ENCODE peak calls at places on chromosomes 1 and 21, in four cellular contexts. One of them, this sample, is unnamed.

GRCh38 chr1:1168451-1169411 is 4.9 kb upstream of the TTLL10 start:
- DNase-seq in fibroblast of mammary gland: no peak
- DNase-seq in A549: no peak
- DNase-seq in breast epithelium: no peak
- DNase-seq in this sample: no peak

GRCh38 chr21:15874610-15875009 is 144.8 kb downstream of the USP25 start:
- DNase-seq in fibroblast of mammary gland: no peak
- DNase-seq in A549: no peak
- DNase-seq in breast epithelium: no peak
- DNase-seq in this sample: no peak

GRCh38 chr1:188889166-188889565 is 1588.5 kb downstream of the BRINP3 start:
- DNase-seq in fibroblast of mammary gland: no peak
- DNase-seq in A549: no peak
- DNase-seq in breast epithelium: no peak
- DNase-seq in this sample: no peak

GRCh38 chr21:39046236-39046911 is 136.9 kb downstream of the PSMG1 start:
- DNase-seq in fibroblast of mammary gland: no peak
- DNase-seq in A549: no peak
- DNase-seq in breast epithelium: no peak
- DNase-seq in this sample: no peak

GRCh38 chr1:65224681-65225091 is 76.7 kb downstream of the AK4 start:
- DNase-seq in fibroblast of mammary gland: no peak
- DNase-seq in A549: no peak
- DNase-seq in breast epithelium: no peak
- DNase-seq in this sample: no peak

GRCh38 chr1:220879090-220879508 is at the start of gene HLX:
- DNase-seq in fibroblast of mammary gland: peak
- DNase-seq in A549: peak
- DNase-seq in breast epithelium: no peak
- DNase-seq in this sample: peak

GRCh38 chr1:174954686-174955669 is 44.8 kb upstream of the CACYBP start:
- DNase-seq in fibroblast of mammary gland: no peak
- DNase-seq in A549: no peak
- DNase-seq in breast epithelium: no peak
- DNase-seq in this sample: no peak

GRCh38 chr1:214002060-214002459 is 14.3 kb downstream of the PROX1 start:
- DNase-seq in fibroblast of mammary gland: no peak
- DNase-seq in A549: no peak
- DNase-seq in breast epithelium: no peak
- DNase-seq in this sample: no peak

GRCh38 chr1:161119017-161119378 is 1.1 kb downstream of the NIT1 start:
- DNase-seq in fibroblast of mammary gland: peak
- DNase-seq in A549: no peak
- DNase-seq in breast epithelium: no peak
- DNase-seq in this sample: no peak
- TF ChIP-seq CTCF in fibroblast of mammary gland: no peak
- TF ChIP-seq CTCF in A549: no peak
- TF ChIP-seq CTCF in breast epithelium: no peak
- TF ChIP-seq CTCF in this sample: no peak

DNA sequence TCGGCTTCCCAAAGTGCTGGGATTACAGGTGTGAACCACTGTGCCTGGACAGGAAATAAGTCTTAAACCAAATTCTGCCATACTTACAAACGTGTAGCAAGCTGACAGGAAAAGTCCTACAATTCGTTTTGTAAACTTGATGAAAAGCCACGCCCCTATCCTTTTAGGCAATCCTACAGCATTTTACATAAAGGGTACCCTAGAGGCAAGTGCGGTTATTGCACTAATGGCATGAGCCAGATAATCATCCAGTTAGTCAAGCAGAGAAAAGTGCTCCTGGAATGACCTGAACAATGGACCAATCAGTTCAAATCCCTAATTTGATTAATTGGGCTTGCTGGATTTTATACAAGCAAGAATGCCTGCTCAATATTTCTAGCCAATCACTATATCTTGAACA is 338.2 kb downstream of the KIF26B start:
- DNase-seq in fibroblast of mammary gland: no peak
- DNase-seq in A549: no peak
- DNase-seq in breast epithelium: no peak
- DNase-seq in this sample: no peak
- TF ChIP-seq CTCF in fibroblast of mammary gland: peak
- TF ChIP-seq CTCF in A549: no peak
- TF ChIP-seq CTCF in breast epithelium: no peak
- TF ChIP-seq CTCF in this sample: peak

DNA sequence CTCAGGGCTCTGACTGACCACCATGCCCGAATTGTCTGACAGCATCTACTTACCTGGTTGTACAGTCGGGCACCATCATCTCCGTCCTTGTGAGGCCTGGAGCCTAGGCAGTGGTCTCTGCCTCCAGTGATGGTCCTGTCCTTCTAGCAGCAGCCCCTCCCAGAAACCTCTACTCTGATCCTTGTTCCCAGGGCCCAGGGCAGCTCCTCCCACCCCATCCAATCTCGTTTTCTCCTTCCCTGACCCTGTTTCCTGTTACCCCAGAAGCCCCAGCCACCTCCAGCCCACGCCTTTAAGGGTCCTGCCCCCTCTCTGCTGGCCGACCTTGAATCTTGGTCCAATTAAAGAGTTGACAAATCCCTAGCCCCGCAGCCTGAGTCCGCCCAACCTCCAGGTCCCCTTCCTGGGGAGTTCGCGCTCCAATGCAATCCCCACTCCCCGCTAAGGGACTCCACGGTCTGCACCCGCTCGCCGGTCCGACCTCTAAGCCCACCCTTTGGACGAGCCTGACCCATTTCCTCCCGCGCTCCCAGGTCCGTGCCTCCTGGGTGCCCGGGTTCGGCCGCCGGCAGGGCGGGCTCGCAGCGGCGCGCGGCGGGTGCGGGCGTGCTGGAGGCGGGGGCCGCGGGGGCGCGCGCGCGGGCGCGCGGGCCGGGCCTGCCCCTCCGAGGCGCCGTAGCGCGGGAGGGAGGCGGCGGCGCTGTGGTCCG is at the start of gene B4GALT2:
- DNase-seq in fibroblast of mammary gland: peak
- DNase-seq in A549: no peak
- DNase-seq in breast epithelium: no peak
- DNase-seq in this sample: no peak
- TF ChIP-seq CTCF in fibroblast of mammary gland: no peak
- TF ChIP-seq CTCF in A549: no peak
- TF ChIP-seq CTCF in breast epithelium: no peak
- TF ChIP-seq CTCF in this sample: no peak

DNA sequence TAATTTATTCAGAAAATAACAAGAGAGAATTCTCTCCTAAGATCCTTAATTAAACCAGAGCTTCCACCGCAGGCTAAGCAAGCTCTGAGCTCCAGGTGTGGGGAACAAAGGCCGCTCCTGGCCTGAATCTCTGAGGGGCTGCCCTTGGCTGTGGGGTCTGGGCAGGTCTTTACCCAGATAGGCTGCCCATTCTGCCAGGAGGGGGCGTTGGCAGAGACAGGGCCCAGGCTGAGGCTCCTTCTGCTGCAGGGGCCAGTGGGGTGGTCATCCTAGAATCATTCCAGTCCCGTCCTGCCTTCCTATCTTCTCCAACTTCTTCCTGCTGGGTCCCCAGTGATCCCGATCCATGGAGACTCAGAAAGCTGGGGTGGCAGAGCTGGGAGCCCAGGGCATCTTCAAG is 82.9 kb upstream of the POU3F1 start:
- DNase-seq in fibroblast of mammary gland: no peak
- DNase-seq in A549: no peak
- DNase-seq in breast epithelium: no peak
- DNase-seq in this sample: no peak
- TF ChIP-seq CTCF in fibroblast of mammary gland: no peak
- TF ChIP-seq CTCF in A549: no peak
- TF ChIP-seq CTCF in breast epithelium: no peak
- TF ChIP-seq CTCF in this sample: no peak

DNA sequence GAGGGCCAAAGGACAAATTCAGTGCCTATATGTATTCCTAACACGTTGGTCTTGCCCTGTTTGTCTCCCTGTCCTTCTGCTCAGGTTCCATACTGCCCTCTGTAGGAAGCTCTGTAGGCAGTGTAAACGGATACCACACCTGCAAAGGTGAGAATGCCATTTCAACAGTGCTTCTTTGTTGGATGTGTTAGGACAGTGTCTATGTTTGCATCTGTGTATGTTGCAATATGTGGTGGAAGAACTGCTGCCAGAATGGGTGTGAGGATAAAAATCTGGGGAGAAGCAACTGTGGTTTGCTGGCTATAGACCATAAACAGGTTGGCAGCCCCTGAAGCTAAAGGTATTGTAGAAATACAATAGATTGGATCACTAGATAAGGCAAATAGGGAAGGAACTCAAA is 113.1 kb upstream of the BMP8A start:
- DNase-seq in fibroblast of mammary gland: no peak
- DNase-seq in A549: peak
- DNase-seq in breast epithelium: no peak
- DNase-seq in this sample: no peak
- TF ChIP-seq CTCF in fibroblast of mammary gland: peak
- TF ChIP-seq CTCF in A549: peak
- TF ChIP-seq CTCF in breast epithelium: peak
- TF ChIP-seq CTCF in this sample: peak

GRCh38 chr1:200290010-200290685 is 119.7 kb downstream of the ZNF281 start:
- DNase-seq in fibroblast of mammary gland: no peak
- DNase-seq in A549: peak
- DNase-seq in breast epithelium: no peak
- DNase-seq in this sample: no peak
- TF ChIP-seq CTCF in fibroblast of mammary gland: peak
- TF ChIP-seq CTCF in A549: peak
- TF ChIP-seq CTCF in breast epithelium: no peak
- TF ChIP-seq CTCF in this sample: peak

GRCh38 chr1:153682730-153683129 is 4.2 kb downstream of the NPR1 start:
- DNase-seq in fibroblast of mammary gland: no peak
- DNase-seq in A549: no peak
- DNase-seq in breast epithelium: no peak
- DNase-seq in this sample: no peak

GRCh38 chr1:153678519-153679336 is at the start of gene NPR1:
- DNase-seq in fibroblast of mammary gland: peak
- DNase-seq in A549: peak
- DNase-seq in breast epithelium: no peak
- DNase-seq in this sample: no peak

GRCh38 chr1:153680120-153680403 is 1.6 kb downstream of the NPR1 start:
- DNase-seq in fibroblast of mammary gland: no peak
- DNase-seq in A549: no peak
- DNase-seq in breast epithelium: no peak
- DNase-seq in this sample: no peak

GRCh38 chr1:153677718-153678518 is 570 bp upstream of the NPR1 start:
- DNase-seq in fibroblast of mammary gland: peak
- DNase-seq in A549: peak
- DNase-seq in breast epithelium: no peak
- DNase-seq in this sample: peak

GRCh38 chr1:153679337-153680119 is 1.0 kb downstream of the NPR1 start:
- DNase-seq in fibroblast of mammary gland: no peak
- DNase-seq in A549: no peak
- DNase-seq in breast epithelium: no peak
- DNase-seq in this sample: peak
- TF ChIP-seq CTCF in fibroblast of mammary gland: peak
- TF ChIP-seq CTCF in A549: no peak
- TF ChIP-seq CTCF in breast epithelium: no peak
- TF ChIP-seq CTCF in this sample: peak

This sample was measured in neural crest cell.